ENCODE peak calls at places on chromosomes 12 and 14, in nine cellular contexts. G, I, D, P, L, A, N, F and T are unnamed samples.
A peak's percentile ranks its signal among the peaks of the same experiment; 100 is the strongest.

GRCh38 chr12:59629890-59630289 is 34.1 kb downstream of the SLC16A7 start:
- DNase-seq in G (no peak), I (no peak), D (no peak), P (no peak), L (no peak), A (no peak), N (no peak), F (no peak), T (no peak)

GRCh38 chr14:33114331-33114730 is 175.7 kb downstream of the NPAS3 start:
- DNase-seq in G (no peak), I (no peak), D (no peak), P (no peak), L (no peak), A (no peak), N (no peak), F (no peak), T (peak; percentile 31)

GRCh38 chr12:56151672-56152131 is 685 bp upstream of the MYL6B start:
- DNase-seq in G (peak; percentile 48), I (no peak), D (peak; percentile 68), P (peak; percentile 83), L (peak; percentile 81), A (peak; percentile 77), N (no peak), F (peak; percentile 82), T (no peak)

GRCh38 chr14:22824711-22825359 is 4.9 kb upstream of the MRPL52 start:
- DNase-seq in G (no peak), I (peak; percentile 96), D (no peak), P (peak; percentile 76), L (no peak), A (no peak), N (peak; percentile 79), F (peak; percentile 75), T (peak; percentile 94)

GRCh38 chr14:53192023-53192422 is 38.9 kb upstream of the DDHD1 start:
- DNase-seq in G (no peak), I (peak; percentile 60), D (no peak), P (no peak), L (no peak), A (no peak), N (no peak), F (no peak), T (peak; percentile 9)

GRCh38 chr12:85626031-85626781 is 210.0 kb downstream of the RASSF9 start:
- DNase-seq in G (no peak), I (peak; percentile 89), D (no peak), P (no peak), L (no peak), A (no peak), N (no peak), F (no peak), T (peak; percentile 64)

GRCh38 chr12:106160915-106161314 is 22.2 kb upstream of the NUAK1 start:
- DNase-seq in G (no peak), I (no peak), D (no peak), P (no peak), L (no peak), A (no peak), N (no peak), F (no peak), T (no peak)

GRCh38 chr14:24508155-24508554 is at the start of gene CMA1:
- DNase-seq in G (no peak), I (no peak), D (no peak), P (no peak), L (no peak), A (no peak), N (no peak), F (no peak), T (no peak)

GRCh38 chr12:126434412-126434811 is 1369.2 kb downstream of the AACS start:
- DNase-seq in G (no peak), I (no peak), D (no peak), P (no peak), L (no peak), A (no peak), N (no peak), F (no peak), T (no peak)

GRCh38 chr14:61287196-61287595 is 6.1 kb upstream of the TMEM30B start:
- DNase-seq in G (no peak), I (no peak), D (no peak), P (no peak), L (no peak), A (no peak), N (no peak), F (no peak), T (no peak)

GRCh38 chr12:59396941-59397340 is 198.9 kb upstream of the SLC16A7 start:
- DNase-seq in G (no peak), I (no peak), D (no peak), P (no peak), L (no peak), A (no peak), N (no peak), F (no peak), T (no peak)

GRCh38 chr12:122865268-122866231 is 30.3 kb downstream of the HIP1R start:
- DNase-seq in G (peak; percentile 63), I (no peak), D (peak; percentile 34), P (peak; percentile 71), L (no peak), A (peak; percentile 63), N (no peak), F (peak; percentile 64), T (no peak)

GRCh38 chr12:43882578-43883178 is 46.8 kb downstream of the TMEM117 start:
- DNase-seq in G (peak; percentile 8), I (peak; percentile 81), D (peak; percentile 41), P (peak; percentile 56), L (peak; percentile 12), A (no peak), N (no peak), F (peak; percentile 69), T (peak; percentile 69)

GRCh38 chr14:21308132-21308478 is 28.2 kb downstream of the RPGRIP1 start:
- DNase-seq in G (no peak), I (no peak), D (no peak), P (no peak), L (no peak), A (no peak), N (no peak), F (peak; percentile 20), T (no peak)

GRCh38 chr12:57564178-57564740 is 14.4 kb downstream of the KIF5A start:
- DNase-seq in G (no peak), I (no peak), D (no peak), P (no peak), L (no peak), A (no peak), N (no peak), F (no peak), T (no peak)

GRCh38 chr12:40188558-40189320 is 36.1 kb upstream of the LRRK2 start:
- DNase-seq in G (no peak), I (no peak), D (no peak), P (peak; percentile 10), L (no peak), A (no peak), N (no peak), F (no peak), T (no peak)

GRCh38 chr12:40185303-40185693 is 39.5 kb upstream of the LRRK2 start:
- DNase-seq in G (no peak), I (no peak), D (no peak), P (no peak), L (no peak), A (no peak), N (no peak), F (no peak), T (no peak)

GRCh38 chr12:40184493-40185302 is 40.1 kb upstream of the LRRK2 start:
- DNase-seq in G (no peak), I (no peak), D (no peak), P (no peak), L (no peak), A (no peak), N (no peak), F (no peak), T (no peak)

GRCh38 chr12:40181490-40181889 is 43.3 kb upstream of the LRRK2 start:
- DNase-seq in G (no peak), I (no peak), D (no peak), P (no peak), L (no peak), A (no peak), N (no peak), F (no peak), T (no peak)

GRCh38 chr12:40183745-40184144 is 41.1 kb upstream of the LRRK2 start:
- DNase-seq in G (no peak), I (no peak), D (no peak), P (no peak), L (no peak), A (no peak), N (no peak), F (no peak), T (no peak)
- H3K4me3 ChIP-seq in G (no peak overlapping the region), I (no peak overlapping the region), D (no peak overlapping the region), P (no peak overlapping the region), L (no peak overlapping the region), A (no peak overlapping the region), N (no peak overlapping the region), F (no peak overlapping the region), T (no peak overlapping the region)

DNA sequence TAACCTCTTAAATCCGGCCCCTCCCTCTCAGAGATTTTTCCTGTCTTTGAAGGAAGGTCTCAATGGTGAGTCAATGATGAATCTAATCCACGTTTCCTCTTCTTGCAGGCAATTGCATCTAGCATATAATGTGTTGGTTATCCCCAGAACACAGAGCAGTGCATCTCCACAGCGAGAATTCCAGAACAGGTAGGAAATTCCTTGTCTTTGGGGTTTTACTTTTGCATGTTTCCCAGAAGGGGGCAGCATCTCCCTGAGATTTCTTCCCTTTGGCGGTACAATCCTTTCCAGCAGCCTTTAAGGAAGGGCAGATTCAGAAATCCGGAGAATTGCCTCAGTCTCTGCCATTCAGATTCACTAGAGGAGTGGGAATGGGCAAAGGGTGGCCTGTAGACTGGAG is 128.0 kb downstream of the KCNA5 start:
- DNase-seq in G (peak; percentile 6), I (peak; percentile 50), D (peak; percentile 3), P (peak; percentile 4), L (peak; percentile 13), A (no peak), N (no peak), F (peak; percentile 71), T (peak; percentile 76)
- TF ChIP-seq CTCF in G (peak; percentile 37), I (peak; percentile 51), D (peak; percentile 3), P (peak; percentile 74), L (peak; percentile 54), A (peak; percentile 54), N (peak; percentile 50), F (peak; percentile 80), T (peak; percentile 91)

DNA sequence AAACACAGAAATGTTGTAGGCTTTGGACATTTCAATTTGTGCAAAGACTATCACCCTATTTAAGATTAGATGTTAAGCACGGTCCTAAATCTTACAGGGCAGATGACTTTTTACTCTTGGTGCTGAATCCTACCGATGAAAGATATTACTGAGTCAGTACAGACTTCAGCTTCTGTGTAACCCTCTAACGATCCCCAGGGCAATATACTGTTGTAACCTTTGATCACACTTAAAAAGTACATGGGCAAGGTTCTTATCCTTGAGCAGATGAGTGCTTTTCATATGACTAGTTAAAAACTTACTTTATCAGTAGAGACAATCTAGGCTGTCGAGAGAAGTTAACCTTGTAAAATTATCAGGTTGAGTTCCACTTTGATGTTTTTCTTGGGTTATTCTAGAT is 22.5 kb downstream of the PDE3A start:
- DNase-seq in G (no peak), I (no peak), D (no peak), P (no peak), L (no peak), A (no peak), N (no peak), F (peak; percentile 32), T (no peak)
- H3K4me3 ChIP-seq in G (no peak overlapping the region), I (no peak overlapping the region), D (no peak overlapping the region), P (no peak overlapping the region), L (no peak overlapping the region), A (no peak overlapping the region), N (no peak overlapping the region), F (no peak overlapping the region), T (no peak overlapping the region)

DNA sequence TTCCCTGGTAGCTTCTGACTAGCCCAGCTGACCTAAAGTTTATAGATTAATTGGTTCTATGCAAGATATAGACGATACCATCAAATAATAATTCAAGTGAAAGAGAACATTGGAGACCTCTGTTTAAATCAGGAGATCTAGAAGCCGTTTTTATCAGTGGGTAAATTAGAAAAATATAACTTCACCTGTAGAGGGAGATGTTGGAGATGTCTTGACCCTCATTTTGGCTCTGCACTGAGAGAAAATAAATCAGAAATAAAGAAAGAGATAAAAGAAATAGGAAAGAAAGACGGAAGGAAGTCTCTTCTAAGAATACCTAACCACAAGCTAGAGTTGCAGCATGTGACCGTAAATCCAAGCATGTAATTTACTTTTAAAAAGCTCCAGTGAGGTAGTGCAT is 684.5 kb downstream of the C12orf50 start:
- DNase-seq in G (no peak), I (peak; percentile 24), D (no peak), P (no peak), L (no peak), A (no peak), N (no peak), F (no peak), T (no peak)
- TF ChIP-seq CTCF in G (no peak), I (peak; percentile 12), D (no peak), P (peak; percentile 28), L (peak; percentile 12), A (no peak), N (no peak), F (peak; percentile 30), T (no peak)